ENCODE peak calls at places on chromosomes 5 and 9, in eight cellular contexts. T is sigmoid colon, R is dorsolateral prefrontal cortex, G is GM12865, A is cardiac muscle cell, Y is BJ, J is keratinocyte, W is fibroblast of lung. U is an unnamed sample.

GRCh38 chr5:89230178-89230577 is 347.2 kb upstream of the MEF2C start:
- DNase-seq in T (peak), R (no peak), G (peak), A (no peak), Y (no peak), J (no peak), W (no peak), U (no peak)

GRCh38 chr9:109307380-109308240 is 13.2 kb downstream of the EPB41L4B start:
- DNase-seq in T (no peak), R (no peak), G (no peak), A (no peak), Y (no peak), J (no peak), W (no peak), U (no peak)

GRCh38 chr5:173495225-173495904 is 121.1 kb downstream of the BOD1 start:
- DNase-seq in T (no peak), R (peak), G (no peak), A (peak), Y (no peak), J (no peak), W (no peak), U (no peak)

GRCh38 chr5:149438711-149439132 is 59.6 kb upstream of the IL17B start:
- DNase-seq in T (no peak), R (no peak), G (no peak), A (no peak), Y (no peak), J (no peak), W (no peak), U (no peak)

GRCh38 chr9:117218951-117219350 is 195.9 kb downstream of the ASTN2 start:
- DNase-seq in T (no peak), R (no peak), G (no peak), A (no peak), Y (no peak), J (no peak), W (no peak), U (no peak)

GRCh38 chr9:133786936-133787748 is 49.0 kb upstream of the SARDH start:
- DNase-seq in T (no peak), R (no peak), G (no peak), A (no peak), Y (no peak), J (no peak), W (no peak), U (no peak)

GRCh38 chr9:136775191-136775590 is 10.9 kb upstream of the LCN15 start:
- DNase-seq in T (no peak), R (no peak), G (no peak), A (no peak), Y (no peak), J (no peak), W (no peak), U (no peak)

GRCh38 chr5:125719681-125720676 is 703.2 kb upstream of the GRAMD2B start:
- DNase-seq in T (no peak), R (no peak), G (no peak), A (no peak), Y (peak), J (no peak), W (peak), U (no peak)

GRCh38 chr5:124774002-124774318 is 27.5 kb upstream of the ZNF608 start:
- DNase-seq in T (no peak), R (no peak), G (no peak), A (no peak), Y (no peak), J (no peak), W (no peak), U (no peak)

GRCh38 chr9:104970588-104970987 is 42.6 kb upstream of the ABCA1 start:
- DNase-seq in T (no peak), R (no peak), G (no peak), A (peak), Y (no peak), J (no peak), W (peak), U (peak)

GRCh38 chr9:104971521-104971920 is 43.6 kb upstream of the ABCA1 start:
- DNase-seq in T (no peak), R (no peak), G (no peak), A (no peak), Y (no peak), J (no peak), W (peak), U (no peak)

GRCh38 chr9:104968025-104968982 is 40.3 kb upstream of the ABCA1 start:
- DNase-seq in T (peak), R (peak), G (peak), A (peak), Y (peak), J (peak), W (peak), U (peak)

GRCh38 chr9:104972242-104972866 is 44.4 kb upstream of the ABCA1 start:
- DNase-seq in T (no peak), R (no peak), G (no peak), A (no peak), Y (no peak), J (no peak), W (no peak), U (no peak)

DNA sequence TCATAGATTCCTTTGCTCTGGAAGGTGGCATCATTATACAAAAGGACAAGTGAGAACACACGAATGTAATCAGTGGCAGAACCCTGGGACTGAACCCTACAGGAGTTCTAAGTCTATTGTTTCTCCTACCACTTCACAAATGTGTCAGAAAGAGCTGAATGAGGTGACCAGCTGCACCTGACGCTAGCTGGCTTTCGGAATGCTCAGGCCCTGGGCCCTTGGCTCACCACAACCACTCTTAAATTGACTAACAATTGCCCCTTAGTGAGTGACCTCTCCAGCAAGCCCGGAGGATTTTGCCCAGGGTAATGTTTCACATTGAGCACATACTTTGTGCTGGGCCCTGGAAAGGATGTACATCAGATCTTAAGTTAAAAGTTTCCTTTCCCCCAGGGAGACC is 41.2 kb upstream of the ABCA1 start:
- DNase-seq in T (no peak), R (no peak), G (peak), A (no peak), Y (no peak), J (no peak), W (peak), U (no peak)
- H3K4me3 ChIP-seq in T (no peak), R (peak), G (no peak), A (no peak), Y (no peak), J (no peak), W (no peak), U (no peak)

GRCh38 chr5:110851357-110851756 is 112.5 kb downstream of the SLC25A46 start:
- DNase-seq in T (no peak), R (no peak), G (no peak), A (no peak), Y (no peak), J (no peak), W (peak), U (no peak)

GRCh38 chr5:110854200-110854599 is 115.4 kb downstream of the SLC25A46 start:
- DNase-seq in T (no peak), R (no peak), G (no peak), A (peak), Y (no peak), J (no peak), W (peak), U (no peak)

GRCh38 chr5:110852541-110852940 is 113.7 kb downstream of the SLC25A46 start:
- DNase-seq in T (no peak), R (no peak), G (no peak), A (no peak), Y (no peak), J (no peak), W (no peak), U (no peak)

GRCh38 chr5:110853267-110853666 is 114.5 kb downstream of the SLC25A46 start:
- DNase-seq in T (no peak), R (no peak), G (no peak), A (peak), Y (no peak), J (no peak), W (peak), U (no peak)

GRCh38 chr5:110852053-110852452 is 113.2 kb downstream of the SLC25A46 start:
- DNase-seq in T (no peak), R (no peak), G (peak), A (no peak), Y (no peak), J (no peak), W (no peak), U (no peak)
- H3K4me3 ChIP-seq in T (no peak), R (no peak), G (no peak), A (no peak), Y (no peak), J (no peak), W (no peak), U (no peak)

GRCh38 chr9:121819511-121820231 is 168.2 kb downstream of the DAB2IP start:
- DNase-seq in T (no peak), R (no peak), G (no peak), A (peak), Y (no peak), J (no peak), W (peak), U (no peak)
- H3K4me3 ChIP-seq in T (no peak), R (no peak), G (no peak), A (no peak), Y (no peak), J (no peak), W (no peak), U (peak)

GRCh38 chr5:158807-159447 is 32.4 kb upstream of the LRRC14B start:
- DNase-seq in T (no peak), R (no peak), G (no peak), A (no peak), Y (no peak), J (no peak), W (no peak), U (no peak)
- H3K4me3 ChIP-seq in T (no peak), R (no peak), G (no peak), A (no peak), Y (no peak), J (no peak), W (no peak), U (no peak)

DNA sequence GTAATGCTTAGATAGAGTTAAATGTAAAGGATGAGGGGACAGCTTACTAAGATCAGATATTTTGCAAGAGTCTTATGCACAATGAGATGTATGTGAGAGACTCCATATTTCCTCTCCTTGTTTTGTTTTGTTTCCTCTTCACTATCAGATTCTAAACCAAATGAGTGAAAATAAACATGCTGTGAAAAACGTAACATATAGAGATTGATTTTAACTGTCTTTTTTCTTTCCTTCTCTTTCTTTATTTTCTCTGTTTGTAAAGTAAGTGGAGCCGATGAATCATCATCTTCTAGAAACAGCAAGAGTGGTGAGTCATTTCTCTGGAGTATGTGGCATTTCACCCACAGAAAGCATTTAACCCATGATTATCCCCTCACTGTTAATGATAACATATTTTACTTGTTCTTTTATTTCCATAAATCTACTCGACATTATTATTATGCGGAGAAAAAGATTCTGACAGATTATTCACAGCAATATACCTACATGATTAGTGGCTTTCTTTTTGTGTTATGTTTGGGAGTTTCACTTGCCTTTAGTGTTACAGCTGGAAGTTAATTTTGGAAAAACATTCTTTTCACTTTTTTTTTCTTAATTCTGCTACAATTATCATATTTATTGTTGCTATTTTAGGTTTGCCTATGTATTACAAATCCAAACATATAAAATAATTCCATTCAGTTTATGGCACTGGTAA is 2.1 kb upstream of the ANXA1 start:
- DNase-seq in T (no peak), R (no peak), G (peak), A (peak), Y (no peak), J (no peak), W (peak), U (peak)
- H3K4me3 ChIP-seq in T (no peak), R (no peak), G (no peak), A (no peak), Y (no peak), J (peak), W (peak), U (peak)

GRCh38 chr5:169226904-169227303 is 74.0 kb downstream of the SLIT3 start:
- DNase-seq in T (no peak), R (no peak), G (no peak), A (no peak), Y (no peak), J (no peak), W (no peak), U (no peak)
- H3K4me3 ChIP-seq in T (no peak), R (no peak), G (no peak), A (no peak), Y (no peak), J (no peak), W (no peak), U (no peak)

GRCh38 chr5:35867998-35868397 is 11.3 kb downstream of the IL7R start:
- DNase-seq in T (no peak), R (no peak), G (no peak), A (no peak), Y (no peak), J (no peak), W (no peak), U (no peak)

DNA sequence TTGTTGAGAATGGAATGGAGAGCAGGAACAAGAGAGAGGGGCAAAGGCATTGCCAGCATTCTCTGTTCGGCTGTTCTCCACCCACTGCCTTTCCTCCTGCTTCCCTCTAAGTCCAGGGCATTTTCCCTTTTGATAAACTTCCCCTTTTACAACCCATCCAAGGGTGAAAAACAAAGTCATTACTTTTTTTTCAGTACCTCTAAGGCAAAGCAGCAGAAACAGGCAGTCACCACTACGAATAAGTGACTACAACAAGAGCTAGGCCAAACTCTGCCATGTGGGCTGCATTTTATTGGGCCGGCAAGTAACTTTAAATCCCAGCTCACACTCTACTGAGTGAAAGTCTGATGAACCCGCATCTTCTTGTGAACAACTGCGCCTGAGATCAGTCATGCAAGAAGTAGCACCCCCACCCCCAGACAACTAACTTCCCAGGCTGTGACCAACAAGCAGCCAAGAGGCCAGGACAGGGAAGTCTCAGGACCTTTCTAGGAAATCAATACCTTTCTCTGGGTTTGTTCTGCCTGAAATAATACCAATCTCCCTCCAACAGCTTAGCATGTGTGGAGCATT is 13.1 kb downstream of the IL7R start:
- DNase-seq in T (no peak), R (no peak), G (no peak), A (no peak), Y (no peak), J (no peak), W (no peak), U (no peak)
- H3K4me3 ChIP-seq in T (no peak), R (no peak), G (no peak), A (no peak), Y (no peak), J (no peak), W (no peak), U (no peak)

U was measured in skeletal muscle cell.